ENCODE peak calls at places on chromosomes 16 and 17, in eight cellular contexts. C, X, U, P, L, Z, O and M are unnamed samples.

GRCh38 chr17:12070561-12070960 is 49.9 kb downstream of the MAP2K4 start:
- DNase-seq in Z (peak), U (no peak), X (no peak), C (no peak), P (peak), L (peak), O (no peak), M (peak)

GRCh38 chr17:59002848-59003247 is 103.8 kb downstream of the TRIM37 start:
- DNase-seq in P (no peak), X (no peak), L (no peak), O (no peak), U (no peak), C (no peak), Z (peak), M (no peak)

GRCh38 chr16:21628196-21628726 is 24.1 kb downstream of the IGSF6 start:
- DNase-seq in U (no peak), L (no peak), O (no peak), C (no peak), X (no peak), P (peak), Z (no peak), M (no peak)

GRCh38 chr17:69999253-69999652 is 75.8 kb upstream of the KCNJ16 start:
- DNase-seq in L (no peak), X (no peak), P (no peak), Z (no peak), O (no peak), U (no peak), C (no peak), M (no peak)

GRCh38 chr16:57795431-57795878 is 6.8 kb downstream of the KIFC3 start:
- DNase-seq in X (peak), C (peak), L (peak), O (peak), P (peak), U (peak), Z (peak), M (peak)

GRCh38 chr17:72916991-72917390 is 175.5 kb downstream of the SLC39A11 start:
- DNase-seq in O (no peak), X (no peak), L (peak), P (no peak), Z (no peak), U (no peak), C (no peak), M (no peak)

GRCh38 chr17:21194688-21195087 is 19.3 kb downstream of the TMEM11 start:
- DNase-seq in C (no peak), P (peak), L (peak), Z (no peak), U (no peak), X (no peak), O (no peak), M (peak)

GRCh38 chr16:60166111-60166510 is 1432.0 kb upstream of the GOT2 start:
- DNase-seq in O (no peak), U (no peak), L (no peak), Z (no peak), X (no peak), C (no peak), P (no peak), M (no peak)

GRCh38 chr16:22386976-22387375 is 12.6 kb upstream of the CDR2 start:
- DNase-seq in U (no peak), L (peak), Z (peak), C (no peak), O (no peak), P (peak), X (no peak), M (peak)

GRCh38 chr17:41466988-41467387 is at the start of gene KRT32:
- DNase-seq in O (no peak), C (no peak), U (no peak), P (no peak), Z (no peak), L (no peak), X (no peak), M (no peak)

GRCh38 chr16:66649636-66650205 is 45.2 kb downstream of the CMTM3 start:
- DNase-seq in U (no peak), X (peak), P (no peak), C (no peak), L (no peak), O (no peak), Z (no peak), M (no peak)

GRCh38 chr16:75931043-75931442 is 204.8 kb upstream of the CPHXL start:
- DNase-seq in C (no peak), Z (peak), O (no peak), X (no peak), L (no peak), U (no peak), P (peak), M (peak)

GRCh38 chr17:77999413-78000173 is 41.1 kb downstream of the TNRC6C start:
- DNase-seq in O (no peak), Z (peak), U (no peak), P (peak), X (no peak), L (peak), C (no peak), M (peak)

GRCh38 chr17:55668581-55668980 is 54.1 kb downstream of the TMEM100 start:
- DNase-seq in L (no peak), C (no peak), Z (no peak), P (no peak), O (no peak), U (no peak), X (no peak), M (no peak)

GRCh38 chr16:31113420-31114124 is 3.9 kb upstream of the KAT8 start:
- DNase-seq in X (no peak), L (no peak), P (no peak), Z (no peak), C (no peak), U (no peak), O (no peak), M (no peak)

DNA sequence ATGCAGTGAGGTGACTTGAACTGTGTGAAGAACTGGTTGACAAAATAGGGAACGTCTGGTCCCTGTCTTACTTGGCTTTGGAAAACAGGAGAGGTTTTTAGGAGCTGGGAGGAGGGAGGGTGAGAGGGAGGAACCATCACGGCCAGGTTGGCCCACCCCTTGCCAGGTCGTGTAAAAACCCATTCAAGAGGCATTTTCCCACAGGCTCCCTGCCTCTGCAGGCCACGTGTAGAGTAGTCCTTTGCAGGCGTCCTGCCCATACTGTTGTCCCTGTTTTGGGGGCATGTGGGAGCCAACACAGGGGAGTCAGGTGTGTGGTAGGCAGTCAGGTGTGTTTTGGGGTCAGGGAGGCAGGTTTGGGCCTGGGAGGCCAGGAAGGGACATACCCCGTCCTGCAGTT is 169.4 kb downstream of the RAB11FIP4 start:
- DNase-seq in L (no peak), O (no peak), P (peak), C (no peak), X (no peak), Z (peak), U (no peak), M (no peak)
- H3K4me3 ChIP-seq in L (peak), O (no peak), P (peak), C (peak), X (peak), Z (peak), U (peak), M (peak)

DNA sequence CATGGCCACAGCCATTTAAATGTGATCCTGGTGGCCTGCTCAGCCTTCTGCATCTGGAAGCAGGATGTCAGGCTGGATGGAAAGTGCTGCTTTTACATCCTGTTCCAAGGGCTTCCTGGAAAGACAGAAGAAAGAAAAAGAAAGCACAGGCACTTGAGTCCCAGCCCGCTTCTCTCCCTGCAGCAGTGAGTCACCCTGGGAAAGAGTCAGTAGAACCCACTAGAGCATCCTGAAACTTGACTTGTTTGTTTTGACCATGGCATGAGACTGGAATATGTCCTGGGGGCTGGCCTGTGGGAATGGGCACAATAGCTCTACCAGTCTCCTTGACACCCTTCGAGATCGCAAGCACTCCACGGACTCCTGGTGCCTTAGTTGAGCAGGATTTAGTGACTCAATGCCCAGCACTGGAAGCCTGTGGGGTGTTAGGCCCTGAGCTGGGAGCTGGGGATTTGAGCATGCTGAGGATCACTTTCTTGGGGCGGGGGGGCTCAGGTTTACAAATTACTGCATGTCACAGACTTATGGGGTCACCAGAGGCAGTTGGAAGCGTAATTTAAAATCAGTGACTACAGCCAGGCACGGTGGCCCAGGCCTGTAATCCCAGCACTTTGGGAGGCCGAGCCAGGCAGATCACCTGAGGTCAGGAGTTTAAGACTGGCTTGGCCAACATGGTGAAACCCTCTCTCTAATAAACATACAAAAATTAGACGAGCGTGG is 22.1 kb upstream of the GNA13 start:
- DNase-seq in U (no peak), X (peak), Z (peak), C (no peak), L (peak), O (no peak), P (peak), M (peak)
- TF ChIP-seq CTCF in U (no peak), X (no peak), Z (no peak), C (no peak), L (no peak), O (no peak), P (no peak), M (no peak)

DNA sequence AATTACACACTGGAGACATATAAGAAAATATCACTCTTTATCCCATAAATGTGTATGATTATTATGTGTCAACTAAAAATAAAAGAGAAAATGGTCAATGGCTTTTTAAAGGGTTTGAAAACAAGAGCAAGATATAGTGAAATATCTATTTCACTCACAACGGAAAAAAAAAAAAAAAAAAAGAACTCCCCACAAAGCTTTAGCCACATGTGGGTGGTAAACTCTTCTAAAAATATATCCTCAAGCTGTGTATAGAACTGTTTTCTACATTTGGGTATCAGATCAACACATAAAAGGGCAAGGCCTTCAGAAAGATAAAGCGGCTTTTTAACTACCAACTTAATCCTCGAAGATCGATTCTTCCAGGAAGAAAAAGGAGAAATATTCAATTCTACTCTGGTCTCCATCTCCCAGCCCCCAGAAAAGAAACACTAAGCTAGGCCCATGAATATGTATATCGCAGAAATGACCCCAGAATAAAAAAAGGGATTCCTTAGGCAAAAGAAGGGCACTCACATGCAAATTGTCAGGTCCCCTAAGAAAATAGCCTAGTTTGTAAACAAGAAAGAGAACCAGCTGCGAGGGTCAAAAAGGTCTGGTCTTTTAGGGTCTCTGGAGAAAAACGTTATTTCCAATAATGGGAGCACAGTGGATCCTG is 4.4 kb downstream of the LITAF start:
- DNase-seq in L (no peak), C (no peak), X (no peak), O (no peak), U (no peak), P (no peak), Z (no peak), M (no peak)
- H3K4me3 ChIP-seq in L (peak), C (peak), X (no peak), O (no peak), U (no peak), P (no peak), Z (no peak), M (no peak)

GRCh38 chr17:50541916-50542688 is 4.9 kb upstream of the SPATA20 start:
- DNase-seq in O (peak), C (peak), Z (peak), P (peak), X (peak), U (peak), L (peak), M (peak)
- TF ChIP-seq CTCF in O (peak), C (peak), Z (peak), P (peak), X (no peak), U (peak), L (no peak), M (peak)

GRCh38 chr16:86512301-86512859 is 2.1 kb downstream of the FOXF1 start:
- DNase-seq in C (no peak), L (no peak), O (no peak), P (no peak), Z (peak), X (no peak), U (no peak), M (no peak)
- H3K4me3 ChIP-seq in C (peak), L (peak), O (no peak), P (peak), Z (peak), X (peak), U (peak), M (peak)

GRCh38 chr17:28706471-28707338 is 5.0 kb downstream of the PROCA1 start:
- DNase-seq in X (no peak), U (no peak), Z (no peak), L (no peak), P (no peak), O (no peak), C (no peak), M (no peak)
- TF ChIP-seq CTCF in X (no peak), U (no peak), Z (no peak), L (no peak), P (no peak), O (no peak), C (no peak), M (no peak)

DNA sequence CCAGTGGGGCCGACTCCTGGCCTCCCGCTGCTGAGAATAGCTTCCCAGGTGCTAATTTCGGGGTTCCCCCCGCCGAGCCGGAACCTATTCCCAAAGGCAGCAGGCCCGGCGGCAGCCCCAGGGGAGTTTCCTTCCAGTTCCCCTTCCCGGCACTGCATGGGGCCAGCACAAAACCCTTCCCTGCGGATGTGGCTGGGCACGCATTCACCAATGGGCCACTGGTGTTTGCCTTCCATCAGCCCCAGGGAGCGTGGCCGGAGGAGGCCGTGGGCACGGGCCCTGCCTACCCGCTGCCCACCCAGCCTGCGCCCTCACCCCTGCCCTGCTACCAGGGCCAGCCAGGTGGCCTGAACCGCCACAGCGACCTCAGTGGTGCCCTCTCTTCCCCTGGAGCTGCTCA is 24.9 kb upstream of the ZFPM1 start:
- DNase-seq in Z (no peak), L (no peak), C (no peak), P (no peak), O (no peak), X (no peak), U (no peak), M (no peak)
- H3K4me3 ChIP-seq in Z (no peak), L (no peak), C (no peak), P (no peak), O (no peak), X (no peak), U (no peak), M (no peak)

GRCh38 chr17:79090503-79091372 is 16.1 kb downstream of the ENGASE start:
- DNase-seq in P (no peak), C (no peak), L (peak), O (no peak), Z (peak), U (no peak), X (no peak), M (peak)
- TF ChIP-seq CTCF in P (peak), C (peak), L (peak), O (no peak), Z (peak), U (no peak), X (no peak), M (peak)

GRCh38 chr16:12459993-12460392 is 343.7 kb downstream of the CPPED1 start:
- DNase-seq in U (no peak), P (no peak), Z (no peak), C (no peak), O (no peak), X (no peak), L (no peak), M (no peak)

GRCh38 chr16:12461201-12461600 is 342.5 kb downstream of the CPPED1 start:
- DNase-seq in L (peak), C (no peak), P (peak), Z (peak), O (no peak), U (no peak), X (no peak), M (no peak)

GRCh38 chr16:12458591-12459400 is 344.9 kb downstream of the CPPED1 start:
- DNase-seq in Z (no peak), L (no peak), C (peak), X (no peak), U (no peak), O (no peak), P (no peak), M (no peak)

GRCh38 chr16:12458051-12458450 is 345.6 kb downstream of the CPPED1 start:
- DNase-seq in C (no peak), U (no peak), Z (no peak), X (no peak), L (no peak), O (no peak), P (no peak), M (no peak)

DNA sequence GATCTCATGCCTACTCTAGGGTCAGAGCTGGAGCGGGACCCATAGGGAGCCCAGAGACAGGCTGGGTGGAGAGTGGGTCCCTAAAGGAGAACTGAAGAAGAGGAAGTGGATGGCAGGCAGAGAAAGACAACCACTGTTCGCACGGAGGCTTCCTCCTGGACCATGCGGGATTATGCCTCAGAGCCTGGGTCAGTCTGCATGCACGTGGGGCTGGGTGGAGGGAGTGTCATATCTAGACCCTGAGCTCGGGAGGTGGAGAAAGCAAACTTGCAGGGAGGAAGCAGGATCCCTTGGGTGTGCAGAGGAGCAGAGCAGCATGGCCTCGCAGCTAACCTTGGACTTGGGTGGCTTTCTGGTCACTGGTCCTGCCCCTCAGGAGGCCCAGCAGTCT is 344.3 kb downstream of the CPPED1 start:
- DNase-seq in O (no peak), C (peak), X (peak), U (peak), L (no peak), Z (no peak), P (no peak), M (no peak)
- H3K4me3 ChIP-seq in O (no peak), C (no peak), X (no peak), U (no peak), L (no peak), Z (no peak), P (no peak), M (no peak)